ENCODE peak calls at places on chromosomes 1 and 21, in nine cellular contexts. One of them, this sample, is unnamed.

GRCh38 chr1:41710980-41711379 is 207.7 kb downstream of the HIVEP3 start:
- DNase-seq in uterus: no peak
- DNase-seq in psoas muscle: no peak
- DNase-seq in Peyer's patch: no peak
- DNase-seq in tibial artery: no peak
- DNase-seq in hepatocyte: no peak
- DNase-seq in neuronal stem cell: no peak
- DNase-seq in A549: no peak
- DNase-seq in astrocyte: no peak
- DNase-seq in this sample: no peak

GRCh38 chr21:35025206-35026152 is 23.6 kb downstream of the RUNX1 start:
- DNase-seq in uterus: no peak
- DNase-seq in psoas muscle: no peak
- DNase-seq in Peyer's patch: no peak
- DNase-seq in tibial artery: no peak
- DNase-seq in hepatocyte: no peak
- DNase-seq in neuronal stem cell: no peak
- DNase-seq in A549: no peak
- DNase-seq in astrocyte: no peak
- DNase-seq in this sample: no peak

GRCh38 chr1:53275566-53275965 is 37.2 kb upstream of the MAGOH start:
- DNase-seq in uterus: no peak
- DNase-seq in psoas muscle: no peak
- DNase-seq in Peyer's patch: no peak
- DNase-seq in tibial artery: no peak
- DNase-seq in hepatocyte: no peak
- DNase-seq in neuronal stem cell: no peak
- DNase-seq in A549: no peak
- DNase-seq in astrocyte: no peak
- DNase-seq in this sample: no peak

GRCh38 chr21:32888971-32889370 is 117.4 kb upstream of the PAXBP1 start:
- DNase-seq in uterus: no peak
- DNase-seq in psoas muscle: no peak
- DNase-seq in Peyer's patch: no peak
- DNase-seq in tibial artery: no peak
- DNase-seq in hepatocyte: no peak
- DNase-seq in neuronal stem cell: no peak
- DNase-seq in A549: no peak
- DNase-seq in astrocyte: peak; percentile 12
- DNase-seq in this sample: no peak

GRCh38 chr21:19322360-19322759 is 918.8 kb upstream of the TMPRSS15 start:
- DNase-seq in uterus: no peak
- DNase-seq in psoas muscle: no peak
- DNase-seq in Peyer's patch: no peak
- DNase-seq in tibial artery: no peak
- DNase-seq in hepatocyte: no peak
- DNase-seq in neuronal stem cell: no peak
- DNase-seq in A549: no peak
- DNase-seq in astrocyte: no peak
- DNase-seq in this sample: no peak

GRCh38 chr21:42565206-42565810 is 51.7 kb downstream of the SLC37A1 start:
- DNase-seq in uterus: no peak
- DNase-seq in psoas muscle: no peak
- DNase-seq in Peyer's patch: no peak
- DNase-seq in tibial artery: peak; percentile 43
- DNase-seq in hepatocyte: no peak
- DNase-seq in neuronal stem cell: no peak
- DNase-seq in A549: no peak
- DNase-seq in astrocyte: no peak
- DNase-seq in this sample: peak; percentile 39

GRCh38 chr1:81921344-81921743 is 120.6 kb downstream of the ADGRL2 start:
- DNase-seq in uterus: no peak
- DNase-seq in psoas muscle: no peak
- DNase-seq in Peyer's patch: no peak
- DNase-seq in tibial artery: no peak
- DNase-seq in hepatocyte: no peak
- DNase-seq in neuronal stem cell: no peak
- DNase-seq in A549: no peak
- DNase-seq in astrocyte: no peak
- DNase-seq in this sample: no peak

GRCh38 chr1:22284906-22285544 is 142.1 kb upstream of the WNT4 start:
- DNase-seq in uterus: no peak
- DNase-seq in psoas muscle: no peak
- DNase-seq in Peyer's patch: no peak
- DNase-seq in tibial artery: peak; percentile 32
- DNase-seq in hepatocyte: no peak
- DNase-seq in neuronal stem cell: no peak
- DNase-seq in A549: no peak
- DNase-seq in astrocyte: no peak
- DNase-seq in this sample: peak; percentile 39

GRCh38 chr1:209879539-209879938 is 51.8 kb downstream of the UTP25 start:
- DNase-seq in uterus: no peak
- DNase-seq in psoas muscle: no peak
- DNase-seq in Peyer's patch: no peak
- DNase-seq in tibial artery: no peak
- DNase-seq in hepatocyte: no peak
- DNase-seq in neuronal stem cell: no peak
- DNase-seq in A549: no peak
- DNase-seq in astrocyte: peak; percentile 56
- DNase-seq in this sample: no peak

GRCh38 chr21:44349416-44349846 is 4.0 kb upstream of the TRPM2 start:
- DNase-seq in uterus: no peak
- DNase-seq in psoas muscle: no peak
- DNase-seq in Peyer's patch: no peak
- DNase-seq in tibial artery: no peak
- DNase-seq in hepatocyte: no peak
- DNase-seq in neuronal stem cell: no peak
- DNase-seq in A549: no peak
- DNase-seq in astrocyte: no peak
- DNase-seq in this sample: no peak

GRCh38 chr1:23810818-23811420 is 10.4 kb upstream of the GALE start:
- DNase-seq in uterus: no peak
- DNase-seq in psoas muscle: no peak
- DNase-seq in Peyer's patch: peak; percentile 73
- DNase-seq in tibial artery: no peak
- DNase-seq in hepatocyte: peak; percentile 65
- DNase-seq in neuronal stem cell: peak; percentile 40
- DNase-seq in A549: no peak
- DNase-seq in astrocyte: no peak
- DNase-seq in this sample: peak; percentile 57

GRCh38 chr1:154608522-154609294 is 722 bp upstream of the ADAR start:
- DNase-seq in uterus: no peak
- DNase-seq in psoas muscle: no peak
- DNase-seq in Peyer's patch: peak; percentile 64
- DNase-seq in tibial artery: peak; percentile 75
- DNase-seq in hepatocyte: peak; percentile 72
- DNase-seq in neuronal stem cell: peak; percentile 75
- DNase-seq in A549: peak; percentile 22
- DNase-seq in astrocyte: peak; percentile 51
- DNase-seq in this sample: peak; percentile 38

GRCh38 chr1:169326644-169327316 is 40.8 kb downstream of the NME7 start:
- DNase-seq in uterus: no peak
- DNase-seq in psoas muscle: no peak
- DNase-seq in Peyer's patch: no peak
- DNase-seq in tibial artery: no peak
- DNase-seq in hepatocyte: no peak
- DNase-seq in neuronal stem cell: no peak
- DNase-seq in A549: no peak
- DNase-seq in astrocyte: peak; percentile 57
- DNase-seq in this sample: no peak

GRCh38 chr1:173202430-173203145 is 4.5 kb downstream of the TNFSF4 start:
- DNase-seq in uterus: no peak
- DNase-seq in psoas muscle: no peak
- DNase-seq in Peyer's patch: no peak
- DNase-seq in tibial artery: no peak
- DNase-seq in hepatocyte: peak; percentile 75
- DNase-seq in neuronal stem cell: peak; percentile 23
- DNase-seq in A549: peak; percentile 15
- DNase-seq in astrocyte: peak; percentile 98
- DNase-seq in this sample: no peak

GRCh38 chr1:16351449-16351993 is 759 bp downstream of the FBXO42 start:
- DNase-seq in uterus: no peak
- DNase-seq in psoas muscle: no peak
- DNase-seq in Peyer's patch: no peak
- DNase-seq in tibial artery: peak; percentile 60
- DNase-seq in hepatocyte: peak; percentile 31
- DNase-seq in neuronal stem cell: no peak
- DNase-seq in A549: no peak
- DNase-seq in astrocyte: no peak
- DNase-seq in this sample: no peak

GRCh38 chr1:39901486-39902120 is at the start of gene MYCL:
- DNase-seq in uterus: peak; percentile 24
- DNase-seq in psoas muscle: peak; percentile 58
- DNase-seq in Peyer's patch: peak; percentile 92
- DNase-seq in tibial artery: peak; percentile 71
- DNase-seq in hepatocyte: peak; percentile 92
- DNase-seq in neuronal stem cell: peak; percentile 83
- DNase-seq in A549: peak; percentile 72
- DNase-seq in astrocyte: peak; percentile 41
- DNase-seq in this sample: peak; percentile 51

GRCh38 chr1:236394905-236395779 is 1.1 kb downstream of the EDARADD start:
- DNase-seq in uterus: no peak
- DNase-seq in psoas muscle: peak; percentile 18
- DNase-seq in Peyer's patch: no peak
- DNase-seq in tibial artery: no peak
- DNase-seq in hepatocyte: peak; percentile 44
- DNase-seq in neuronal stem cell: peak; percentile 46
- DNase-seq in A549: no peak
- DNase-seq in astrocyte: peak; percentile 8
- DNase-seq in this sample: peak; percentile 55

GRCh38 chr1:85579619-85580018 is 942 bp upstream of the CCN1 start:
- DNase-seq in uterus: peak; percentile 61
- DNase-seq in psoas muscle: peak; percentile 27
- DNase-seq in Peyer's patch: no peak
- DNase-seq in tibial artery: peak; percentile 77
- DNase-seq in hepatocyte: no peak
- DNase-seq in neuronal stem cell: peak; percentile 47
- DNase-seq in A549: peak; percentile 23
- DNase-seq in astrocyte: peak; percentile 78
- DNase-seq in this sample: no peak
- H3K4me1 ChIP-seq in uterus: peaks cover 9% of the 10 kb centered on the region
- H3K4me1 ChIP-seq in psoas muscle: peaks cover 7% of the 10 kb centered on the region
- H3K4me1 ChIP-seq in Peyer's patch: no peaks in the 10 kb centered on the region
- H3K4me1 ChIP-seq in tibial artery: peaks cover 46% of the 10 kb centered on the region
- H3K4me1 ChIP-seq in hepatocyte: peaks cover 23% of the 10 kb centered on the region
- H3K4me1 ChIP-seq in neuronal stem cell: peaks cover 34% of the 10 kb centered on the region
- H3K4me1 ChIP-seq in A549: peaks cover 44% of the 10 kb centered on the region
- H3K4me1 ChIP-seq in astrocyte: peaks cover 22% of the 10 kb centered on the region
- H3K4me1 ChIP-seq in this sample: peaks cover 18% of the 10 kb centered on the region

DNA sequence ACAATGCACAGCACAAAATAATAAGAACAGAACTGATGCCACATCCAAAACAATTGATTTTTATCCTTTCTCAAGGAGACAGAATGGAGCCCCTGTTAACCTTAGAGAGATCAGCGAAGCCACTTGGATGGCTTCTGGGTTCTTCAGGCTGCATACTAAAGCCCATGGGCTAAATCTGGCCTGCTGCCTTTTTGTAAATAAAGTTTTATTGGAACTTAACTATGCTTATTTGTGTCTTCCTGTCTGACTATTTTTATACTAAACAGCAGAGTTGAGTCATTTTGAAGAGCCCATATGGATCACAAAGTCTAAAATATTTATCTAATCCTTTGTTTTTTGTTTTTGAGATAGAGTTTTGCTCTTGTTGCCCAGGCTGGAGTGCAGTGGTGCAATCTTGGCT is 16.3 kb upstream of the PPM1J start:
- DNase-seq in uterus: no peak
- DNase-seq in psoas muscle: no peak
- DNase-seq in Peyer's patch: no peak
- DNase-seq in tibial artery: no peak
- DNase-seq in hepatocyte: no peak
- DNase-seq in neuronal stem cell: no peak
- DNase-seq in A549: no peak
- DNase-seq in astrocyte: no peak
- DNase-seq in this sample: no peak
- H3K27ac ChIP-seq in uterus: no peak overlapping the region
- H3K27ac ChIP-seq in psoas muscle: no peak overlapping the region
- H3K27ac ChIP-seq in Peyer's patch: no peak overlapping the region
- H3K27ac ChIP-seq in tibial artery: no peak overlapping the region
- H3K27ac ChIP-seq in hepatocyte: no peak overlapping the region
- H3K27ac ChIP-seq in neuronal stem cell: no peak overlapping the region
- H3K27ac ChIP-seq in A549: no peak overlapping the region
- H3K27ac ChIP-seq in astrocyte: no peak overlapping the region
- H3K27ac ChIP-seq in this sample: no peak overlapping the region

DNA sequence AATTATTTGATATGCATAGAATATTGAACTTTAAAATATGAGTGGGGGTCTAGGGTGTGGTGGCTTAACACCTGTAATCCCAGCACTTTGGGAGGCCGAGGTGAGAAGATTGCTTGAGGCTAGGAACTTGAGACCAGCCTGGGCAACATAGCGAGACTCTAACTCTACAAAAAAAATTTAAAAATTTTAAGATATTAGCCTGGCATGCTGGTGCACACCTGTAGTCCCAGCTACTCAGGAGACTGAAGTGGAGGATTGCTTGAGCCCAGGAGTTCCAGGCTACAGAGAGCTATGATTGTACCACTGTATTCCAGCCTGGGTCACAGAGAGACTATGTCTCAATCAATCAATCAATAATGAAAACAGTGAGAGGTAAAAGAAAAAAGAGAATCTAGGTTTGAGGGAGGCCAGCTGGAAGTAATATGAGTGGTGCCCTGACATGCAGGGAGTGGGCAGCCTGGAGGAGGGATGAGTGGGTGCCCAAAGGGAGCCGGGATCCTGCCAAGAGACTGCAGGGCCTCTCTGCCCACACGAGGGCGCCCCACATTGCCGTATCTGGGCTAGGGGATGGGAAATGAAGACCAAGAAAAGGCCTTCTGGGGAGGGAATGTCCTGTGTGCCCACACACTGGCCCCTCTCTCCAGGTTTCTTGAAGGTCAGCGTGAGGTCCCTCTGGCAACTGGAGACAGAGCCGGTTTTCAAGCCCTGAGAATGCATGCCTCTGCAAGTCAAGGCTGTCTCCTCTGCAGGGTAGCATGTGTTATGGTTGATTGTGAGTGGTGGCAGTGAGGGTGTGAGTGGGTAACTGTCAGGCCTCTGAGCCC is 93.9 kb upstream of the PPM1J start:
- DNase-seq in uterus: peak; percentile 45
- DNase-seq in psoas muscle: peak; percentile 74
- DNase-seq in Peyer's patch: peak; percentile 86
- DNase-seq in tibial artery: no peak
- DNase-seq in hepatocyte: peak; percentile 86
- DNase-seq in neuronal stem cell: peak; percentile 58
- DNase-seq in A549: peak; percentile 79
- DNase-seq in astrocyte: peak; percentile 31
- DNase-seq in this sample: peak; percentile 64
- H3K9me3 ChIP-seq in uterus: no peaks in the 10 kb centered on the region
- H3K9me3 ChIP-seq in psoas muscle: no peaks in the 10 kb centered on the region
- H3K9me3 ChIP-seq in Peyer's patch: no peaks in the 10 kb centered on the region
- H3K9me3 ChIP-seq in tibial artery: no peaks in the 10 kb centered on the region
- H3K9me3 ChIP-seq in hepatocyte: no peaks in the 10 kb centered on the region
- H3K9me3 ChIP-seq in neuronal stem cell: no peaks in the 10 kb centered on the region
- H3K9me3 ChIP-seq in A549: no peaks in the 10 kb centered on the region
- H3K9me3 ChIP-seq in astrocyte: no peaks in the 10 kb centered on the region
- H3K9me3 ChIP-seq in this sample: no peaks in the 10 kb centered on the region

DNA sequence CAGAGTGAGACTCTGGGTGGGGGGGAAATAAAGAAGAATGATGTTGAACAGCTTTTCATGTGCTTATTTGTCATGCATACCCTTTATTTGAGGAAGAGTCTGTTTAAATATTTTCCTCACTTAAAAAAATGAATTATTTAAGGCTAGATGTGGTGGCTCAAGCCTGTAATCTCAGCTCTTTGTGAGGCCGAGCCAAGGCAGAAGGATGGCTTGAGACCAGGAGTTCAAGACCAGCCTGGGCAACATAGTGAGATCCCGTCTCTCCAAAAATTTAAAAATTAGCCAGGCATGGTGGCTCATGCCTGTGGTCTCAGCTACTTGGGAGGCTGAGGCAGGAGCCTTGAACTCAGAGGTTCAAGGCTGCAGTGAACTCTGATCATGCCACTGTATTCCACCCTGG is 25.4 kb downstream of the SLC30A1 start:
- DNase-seq in uterus: no peak
- DNase-seq in psoas muscle: no peak
- DNase-seq in Peyer's patch: no peak
- DNase-seq in tibial artery: no peak
- DNase-seq in hepatocyte: no peak
- DNase-seq in neuronal stem cell: no peak
- DNase-seq in A549: no peak
- DNase-seq in astrocyte: no peak
- DNase-seq in this sample: no peak
- H3K4me1 ChIP-seq in uterus: no peaks in the 10 kb centered on the region
- H3K4me1 ChIP-seq in psoas muscle: no peaks in the 10 kb centered on the region
- H3K4me1 ChIP-seq in Peyer's patch: no peaks in the 10 kb centered on the region
- H3K4me1 ChIP-seq in tibial artery: peaks cover 29% of the 10 kb centered on the region
- H3K4me1 ChIP-seq in hepatocyte: peaks cover 12% of the 10 kb centered on the region
- H3K4me1 ChIP-seq in neuronal stem cell: no peaks in the 10 kb centered on the region
- H3K4me1 ChIP-seq in A549: peaks cover 13% of the 10 kb centered on the region
- H3K4me1 ChIP-seq in astrocyte: no peaks in the 10 kb centered on the region
- H3K4me1 ChIP-seq in this sample: no peaks in the 10 kb centered on the region

This sample was measured in CD8-positive, alpha-beta T cell.